ENCODE peak calls at places on chromosomes 3 and 15, in five cellular contexts. C, Z, H, M and K are unnamed samples.

GRCh38 chr15:40511472-40512133 is 40.8 kb downstream of the CHST14 start:
- DNase-seq in M (peak), C (no peak), Z (peak), H (no peak), K (peak)

GRCh38 chr15:68204776-68205557 is at the start of gene CALML4:
- DNase-seq in Z (no peak), H (no peak), M (no peak), C (no peak), K (no peak)

GRCh38 chr15:89307046-89307587 is 27.5 kb downstream of the POLG start:
- DNase-seq in H (peak), C (no peak), M (no peak), Z (no peak), K (no peak)

GRCh38 chr3:169268942-169269460 is 394.5 kb downstream of the MECOM start:
- DNase-seq in H (no peak), Z (no peak), C (no peak), M (no peak), K (no peak)

GRCh38 chr3:104436536-104436935 is 930.2 kb upstream of the ALCAM start:
- DNase-seq in H (no peak), C (no peak), Z (no peak), M (no peak), K (no peak)

GRCh38 chr3:30400924-30401323 is 205.5 kb upstream of the TGFBR2 start:
- DNase-seq in H (peak), C (no peak), M (no peak), Z (no peak), K (no peak)

GRCh38 chr3:181274025-181274424 is 284.5 kb upstream of the DNAJC19 start:
- DNase-seq in H (no peak), C (no peak), M (no peak), Z (no peak), K (no peak)

GRCh38 chr3:156680243-156680930 is 6.0 kb downstream of the TIPARP start:
- DNase-seq in H (no peak), Z (peak), C (no peak), M (peak), K (no peak)

GRCh38 chr3:171026584-171027293 is at the start of gene SLC2A2:
- DNase-seq in C (no peak), H (no peak), M (no peak), Z (no peak), K (no peak)

GRCh38 chr15:85777291-85778106 is 17.2 kb downstream of the KLHL25 start:
- DNase-seq in Z (no peak), H (no peak), M (no peak), C (no peak), K (no peak)

GRCh38 chr3:63863150-63864007 is at the start of the genes ATXN7 and THOC7:
- DNase-seq in M (peak), Z (peak), H (peak), C (peak), K (peak)

GRCh38 chr3:196569003-196569516 is 600 bp downstream of the FBXO45 start:
- DNase-seq in Z (peak), M (peak), H (peak), C (no peak), K (peak)

GRCh38 chr15:74978503-74978902 is 16.9 kb upstream of the SCAMP5 start:
- DNase-seq in M (no peak), H (peak), Z (no peak), C (no peak), K (no peak)

GRCh38 chr15:95842576-95842975 is 487.9 kb upstream of the NR2F2 start:
- DNase-seq in M (no peak), Z (no peak), C (no peak), H (no peak), K (no peak)

GRCh38 chr3:9786825-9787654 is 5.2 kb downstream of the TADA3 start:
- DNase-seq in Z (no peak), M (no peak), H (no peak), C (no peak), K (no peak)

GRCh38 chr3:45929042-45929679 is 14.1 kb upstream of the CXCR6 start:
- DNase-seq in M (peak), C (no peak), H (peak), Z (peak), K (peak)

GRCh38 chr3:10438902-10439610 is 66.3 kb downstream of the ATP2B2 start:
- DNase-seq in H (peak), C (no peak), Z (no peak), M (no peak), K (no peak)

GRCh38 chr15:45714501-45715488 is 80.0 kb downstream of the SQOR start:
- DNase-seq in M (peak), Z (peak), C (peak), H (peak), K (peak)

GRCh38 chr3:72295276-72295973 is 510.5 kb upstream of the PROK2 start:
- DNase-seq in M (no peak), Z (no peak), H (no peak), C (no peak), K (no peak)

GRCh38 chr3:31277582-31277981 is 255.1 kb upstream of the STT3B start:
- DNase-seq in H (no peak), M (no peak), C (no peak), Z (no peak), K (no peak)

GRCh38 chr3:170496868-170497140 is 78.1 kb downstream of the CLDN11 start:
- DNase-seq in C (no peak), H (no peak), M (no peak), Z (no peak), K (no peak)

GRCh38 chr3:156749244-156749643 is 74.9 kb downstream of the TIPARP start:
- DNase-seq in M (no peak), H (peak), C (no peak), Z (no peak), K (no peak)

GRCh38 chr15:30924353-30924752 is 20.6 kb downstream of the FAN1 start:
- DNase-seq in M (peak), Z (peak), H (peak), C (no peak), K (no peak)

DNA sequence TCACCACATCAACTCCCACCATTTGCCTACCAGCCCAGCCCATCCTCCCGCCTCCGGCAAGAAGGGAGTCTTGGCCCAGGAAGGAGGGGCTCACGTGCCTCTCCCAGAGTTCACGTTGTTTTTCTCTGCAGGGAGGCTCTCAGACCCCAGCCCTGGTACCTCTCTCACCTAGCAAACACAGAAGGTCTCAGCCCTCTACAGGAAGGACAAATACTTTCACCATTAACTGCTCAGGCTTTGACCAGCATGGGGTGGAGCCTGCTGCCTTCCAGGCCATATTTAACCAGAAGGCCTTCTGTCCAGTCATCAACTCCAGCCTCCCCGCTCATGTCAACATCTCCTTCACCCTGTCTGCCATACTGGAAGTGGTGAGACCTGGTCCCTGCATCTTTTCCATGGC is 19.0 kb upstream of the HTR3E start:
- DNase-seq in Z (peak), M (peak), H (no peak), C (no peak), K (peak)
- H3K23ac ChIP-seq in Z (no peak), M (no peak), H (no peak), C (no peak), K (no peak)

GRCh38 chr15:101067660-101068522 is 148.7 kb downstream of the LRRK1 start:
- DNase-seq in Z (no peak), C (no peak), M (no peak), H (peak), K (no peak)

GRCh38 chr15:101068961-101069734 is 150.0 kb downstream of the LRRK1 start:
- DNase-seq in M (peak), Z (peak), H (peak), C (peak), K (peak)

GRCh38 chr15:101070024-101070423 is 150.9 kb downstream of the LRRK1 start:
- DNase-seq in C (no peak), Z (no peak), M (no peak), H (no peak), K (no peak)

GRCh38 chr15:101066501-101067408 is 147.6 kb downstream of the LRRK1 start:
- DNase-seq in Z (no peak), C (no peak), H (no peak), M (peak), K (no peak)

DNA sequence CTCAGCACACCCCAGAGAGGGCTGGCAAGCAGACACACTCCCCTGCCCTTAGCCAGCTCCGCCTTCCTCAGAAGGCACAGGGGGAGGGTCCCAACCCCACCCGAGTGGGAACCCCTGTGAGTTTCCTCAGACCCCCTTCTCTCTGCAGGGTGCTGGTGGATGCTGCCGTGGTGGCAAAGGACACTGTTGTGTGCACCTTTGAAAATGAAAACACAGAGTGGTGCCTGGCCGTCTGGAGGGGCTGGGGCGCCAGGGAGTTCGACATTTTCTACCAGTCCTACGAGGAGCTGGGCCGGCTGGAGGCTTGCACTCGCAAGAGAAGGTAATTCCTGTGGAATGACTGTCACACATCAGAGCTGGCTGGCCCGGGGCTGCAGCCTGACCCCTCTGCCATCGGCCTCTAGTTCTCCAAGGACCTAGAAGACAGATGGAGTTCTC is 149.4 kb downstream of the LRRK1 start:
- DNase-seq in H (peak), Z (no peak), M (peak), C (no peak), K (no peak)
- H3K23ac ChIP-seq in H (peak), Z (no peak), M (no peak), C (peak), K (no peak)

GRCh38 chr3:12558706-12559105 is 1.8 kb downstream of the MKRN2 start:
- DNase-seq in Z (peak), C (no peak), H (no peak), M (no peak), K (no peak)

GRCh38 chr3:12559520-12559919 is 2.6 kb downstream of the MKRN2 start:
- DNase-seq in Z (no peak), C (no peak), H (no peak), M (peak), K (no peak)

GRCh38 chr3:12556243-12556722 is 604 bp upstream of the MKRN2 start:
- DNase-seq in H (no peak), C (no peak), M (no peak), Z (no peak), K (no peak)

GRCh38 chr3:12557472-12558105 is 702 bp downstream of the MKRN2 start:
- DNase-seq in M (peak), Z (no peak), C (no peak), H (peak), K (no peak)

DNA sequence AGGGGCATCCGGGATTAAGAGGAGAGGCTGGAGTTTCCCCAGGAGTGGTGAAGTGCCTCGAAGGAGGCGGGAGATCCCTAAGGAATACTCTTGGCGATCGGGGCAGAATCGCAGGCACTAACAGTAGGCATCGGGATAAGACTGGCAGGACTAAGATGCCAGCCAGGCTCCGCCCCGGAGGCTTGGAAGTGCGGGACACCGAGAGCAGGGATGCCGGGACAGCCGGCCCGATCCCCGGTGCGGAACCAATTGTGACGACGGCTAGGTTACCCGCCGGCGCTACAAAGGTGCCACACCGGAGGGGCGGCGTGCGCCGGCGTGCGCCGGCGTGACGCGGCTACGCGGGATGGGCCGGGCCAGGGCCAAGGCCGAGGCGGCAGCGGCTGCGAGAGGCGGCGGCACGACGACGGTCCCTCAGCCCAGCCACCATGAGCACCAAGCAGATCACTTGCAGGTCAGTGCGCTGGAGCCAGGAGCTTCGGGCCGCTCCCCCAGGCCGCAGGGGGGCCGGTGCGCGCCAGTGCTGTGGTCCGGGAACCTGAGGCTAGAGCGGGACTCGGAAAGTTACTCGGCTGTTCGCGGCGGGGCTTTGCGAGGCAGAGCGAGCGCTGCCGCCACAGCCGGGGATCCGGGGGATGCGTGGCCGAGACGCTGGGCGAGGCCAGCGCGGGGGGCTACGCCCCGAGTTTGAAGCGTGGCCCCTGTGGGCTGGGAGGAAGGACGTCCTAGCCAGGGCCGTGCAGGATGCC is at the start of gene MKRN2:
- DNase-seq in M (peak), Z (peak), H (peak), C (peak), K (peak)
- H3K23ac ChIP-seq in M (no peak), Z (no peak), H (peak), C (peak), K (no peak)

DNA sequence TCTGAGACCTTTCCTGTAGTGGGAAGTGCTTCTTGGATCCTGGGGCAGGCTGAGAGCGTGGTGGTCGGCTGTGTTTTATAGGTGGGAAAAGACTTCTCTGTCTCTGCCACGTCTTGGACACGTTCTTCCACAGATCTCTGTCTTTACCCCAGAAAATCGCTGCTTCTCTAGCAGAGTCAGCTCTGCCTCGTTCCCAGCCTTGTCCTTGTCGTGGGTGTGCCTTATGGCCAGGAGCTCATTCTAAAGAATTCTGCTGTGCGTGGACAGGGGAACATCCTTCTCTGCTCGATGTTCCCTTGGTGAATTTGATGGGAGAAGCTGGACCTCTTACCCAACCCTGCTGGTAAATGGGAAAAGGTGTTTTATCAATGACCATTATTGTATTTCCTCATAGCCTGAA is 433.1 kb upstream of the C2CD4B start:
- DNase-seq in H (no peak), M (no peak), Z (no peak), C (no peak), K (no peak)
- H3K23ac ChIP-seq in H (no peak), M (no peak), Z (no peak), C (no peak), K (no peak)

DNA sequence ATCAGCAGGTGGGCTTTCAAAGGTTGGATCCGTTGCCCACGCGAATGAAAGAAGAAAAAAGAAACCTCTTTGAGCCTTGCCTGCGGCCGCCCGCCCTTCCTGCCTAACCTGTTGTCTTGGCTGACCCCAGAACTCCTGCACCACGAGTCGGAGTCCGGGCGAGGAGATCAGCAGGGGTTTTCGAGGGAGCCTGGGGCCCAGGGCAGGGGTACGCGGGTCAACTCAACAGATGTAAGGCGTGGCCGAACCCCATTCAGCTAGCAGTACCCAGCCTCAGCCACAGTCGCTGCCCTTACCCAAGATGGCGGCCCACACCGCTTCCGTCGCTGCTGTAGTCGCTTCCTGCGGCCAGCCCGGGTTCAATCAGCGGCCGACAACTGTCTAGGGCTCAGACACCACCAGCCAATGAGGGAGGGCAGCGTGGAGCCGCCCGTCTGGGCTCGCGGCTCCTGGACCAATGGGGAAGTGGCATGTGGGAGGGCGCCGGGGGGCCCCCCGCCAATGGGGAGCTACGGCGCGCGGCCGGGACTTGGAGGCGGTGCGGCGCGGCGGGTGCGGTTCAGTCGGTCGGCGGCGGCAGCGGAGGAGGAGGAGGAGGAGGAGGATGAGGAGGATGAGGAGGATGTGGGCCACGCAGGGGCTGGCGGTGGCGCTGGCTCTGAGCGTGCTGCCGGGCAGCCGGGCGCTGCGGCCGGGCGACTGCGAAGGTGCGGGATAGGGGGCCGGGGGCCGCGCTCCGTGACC is at the start of gene MANF:
- DNase-seq in Z (peak), M (peak), C (peak), H (peak), K (peak)
- H3K23ac ChIP-seq in Z (peak), M (no peak), C (peak), H (peak), K (no peak)

DNA sequence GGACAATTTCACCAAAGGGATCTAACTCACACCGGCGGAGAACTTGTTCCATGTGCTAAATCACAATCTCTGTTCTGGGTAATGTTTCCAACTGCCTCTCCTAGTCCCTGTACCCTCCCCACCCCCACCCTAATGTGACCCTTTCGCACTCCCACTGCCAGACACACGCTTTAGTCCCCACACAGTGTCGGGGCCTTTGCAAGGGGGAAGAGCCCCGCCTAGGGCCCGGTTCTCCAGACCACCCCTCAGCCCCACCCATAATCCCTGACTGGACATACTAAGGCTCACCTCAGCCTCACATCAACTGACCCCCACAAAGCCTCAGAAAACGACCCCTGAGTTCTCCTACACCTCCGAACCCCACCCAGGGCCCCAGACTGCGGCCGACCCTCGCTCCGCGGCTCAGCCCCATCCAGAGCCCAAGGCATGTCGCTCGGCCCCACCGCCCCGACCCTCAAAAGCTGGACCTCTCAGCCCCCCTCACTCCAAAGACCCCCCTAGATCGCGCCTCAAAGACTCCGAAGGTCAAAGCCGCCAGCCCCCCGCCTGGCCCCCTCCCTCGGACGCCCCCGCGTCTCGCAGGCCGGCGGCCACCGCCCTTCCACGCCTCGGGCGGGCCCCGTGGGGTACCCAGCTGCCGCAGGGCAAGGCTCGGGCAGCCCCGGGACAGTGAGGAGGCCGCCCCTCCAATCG is 72.0 kb upstream of the MAP4 start:
- DNase-seq in M (no peak), C (peak), Z (peak), H (no peak), K (peak)
- H3K23ac ChIP-seq in M (no peak), C (peak), Z (peak), H (peak), K (no peak)

GRCh38 chr3:62577153-62577552 is 203.8 kb upstream of the FEZF2 start:
- DNase-seq in M (no peak), C (no peak), Z (no peak), H (no peak), K (no peak)
- H3K23ac ChIP-seq in M (no peak), C (no peak), Z (no peak), H (no peak), K (no peak)